ENCODE peak calls at places on chromosomes 1 and 21, in nine cellular contexts. I is left ventricle myocardium inferior; Z is CD8-positive, alpha-beta memory T cell; X is RCC 7860; K is stimulated activated CD4-positive, alpha-beta T cell treated with anti-CD3 and anti-CD28 coated beads, TNF-alpha, amount 100 ng/mL, for 4 hours; C is H7; R is upper lobe of right lung; W is AG08395; M is skeletal muscle cell. P is an unnamed sample.

GRCh38 chr1:221457706-221458429 is 284.0 kb downstream of the DUSP10 start:
- DNase-seq in I (no peak), Z (no peak), X (no peak), K (no peak), C (no peak), R (no peak), W (peak; percentile 14), M (no peak), P (no peak)

GRCh38 chr1:11967028-11967547 is 13.2 kb upstream of the MFN2 start:
- DNase-seq in I (no peak), Z (no peak), X (peak; percentile 35), K (no peak), C (peak; percentile 94), R (no peak), W (peak; percentile 40), M (no peak), P (peak; percentile 43)

GRCh38 chr1:3183439-3183838 is 114.4 kb downstream of the PRDM16 start:
- DNase-seq in I (no peak), Z (no peak), X (no peak), K (no peak), C (no peak), R (no peak), W (no peak), M (no peak), P (no peak)

GRCh38 chr1:61055110-61055614 is 27.2 kb upstream of the NFIA start:
- DNase-seq in I (no peak), Z (no peak), X (no peak), K (no peak), C (no peak), R (no peak), W (no peak), M (no peak), P (no peak)

GRCh38 chr21:45889115-45889708 is 92.4 kb upstream of the COL6A1 start:
- DNase-seq in I (no peak), Z (no peak), X (no peak), K (no peak), C (no peak), R (no peak), W (no peak), M (no peak), P (no peak)

GRCh38 chr1:47432071-47433036 is 5.5 kb upstream of the FOXD2 start:
- DNase-seq in I (peak; percentile 71), Z (no peak), X (no peak), K (peak; percentile 43), C (peak; percentile 84), R (peak; percentile 78), W (peak; percentile 83), M (peak; percentile 51), P (peak; percentile 83)

GRCh38 chr1:185368913-185369491 is 52.0 kb upstream of the IVNS1ABP start:
- DNase-seq in I (no peak), Z (no peak), X (no peak), K (no peak), C (no peak), R (no peak), W (no peak), M (no peak), P (no peak)

GRCh38 chr1:103461171-103462105 is 64.1 kb upstream of the RNPC3 start:
- DNase-seq in I (no peak), Z (no peak), X (peak; percentile 37), K (no peak), C (peak; percentile 1), R (no peak), W (peak; percentile 20), M (peak; percentile 5), P (peak; percentile 5)

GRCh38 chr1:20483833-20484525 is 2.0 kb downstream of the CAMK2N1 start:
- DNase-seq in I (no peak), Z (no peak), X (peak; percentile 14), K (no peak), C (peak; percentile 86), R (peak; percentile 48), W (no peak), M (no peak), P (peak; percentile 64)

GRCh38 chr1:26994020-26994745 is 691 bp downstream of the TRNP1 start:
- DNase-seq in I (peak; percentile 27), Z (no peak), X (no peak), K (no peak), C (peak; percentile 75), R (no peak), W (no peak), M (no peak), P (no peak)

GRCh38 chr1:25569599-25570458 is 26.4 kb downstream of the LDLRAP1 start:
- DNase-seq in I (no peak), Z (no peak), X (no peak), K (no peak), C (no peak), R (peak; percentile 33), W (no peak), M (no peak), P (peak; percentile 47)

GRCh38 chr1:153404768-153405167 is 11.6 kb upstream of the S100A7A start:
- DNase-seq in I (peak; percentile 40), Z (peak; percentile 13), X (no peak), K (peak; percentile 16), C (peak; percentile 83), R (peak; percentile 86), W (no peak), M (no peak), P (peak; percentile 13)

GRCh38 chr1:219257751-219258150 is 84.1 kb downstream of the LYPLAL1 start:
- DNase-seq in I (no peak), Z (no peak), X (no peak), K (no peak), C (no peak), R (no peak), W (no peak), M (no peak), P (no peak)

GRCh38 chr1:46301406-46302090 is 1.9 kb downstream of the LRRC41 start:
- DNase-seq in I (no peak), Z (no peak), X (no peak), K (no peak), C (peak; percentile 77), R (peak; percentile 85), W (peak; percentile 45), M (no peak), P (peak; percentile 27)

GRCh38 chr1:145927916-145928647 is 798 bp upstream of the RBM8A start:
- DNase-seq in I (no peak), Z (no peak), X (no peak), K (no peak), C (no peak), R (no peak), W (no peak), M (no peak), P (no peak)

GRCh38 chr1:7235871-7236472 is 450.7 kb downstream of the CAMTA1 start:
- DNase-seq in I (no peak), Z (no peak), X (no peak), K (no peak), C (no peak), R (no peak), W (no peak), M (no peak), P (no peak)